ENCODE peak calls at places on chromosomes 11 and 22, in eight cellular contexts. G is epithelial cell of esophagus; J is NCI-H510A treated with DMSO at 0.1 percent for 48 hours; I is CD4-positive, alpha-beta T cell; K is NCI-H2107; O is AG04450; Z is SW480; U is H1. H is an unnamed sample.
A peak's percentile ranks its signal among the peaks of the same experiment; 100 is the strongest.

GRCh38 chr11:128326791-128327190 is 260.6 kb downstream of the ETS1 start:
- DNase-seq in K (no peak), U (no peak), J (peak; percentile 60), G (no peak), O (no peak), Z (no peak), I (no peak), H (no peak)

GRCh38 chr22:39908121-39908520 is 7.2 kb downstream of the GRAP2 start:
- DNase-seq in O (no peak), Z (no peak), U (no peak), K (no peak), J (no peak), G (no peak), I (no peak), H (no peak)

GRCh38 chr22:25919452-25919851 is 177.5 kb downstream of the MYO18B start:
- DNase-seq in I (no peak), Z (no peak), O (no peak), G (no peak), U (no peak), K (peak; percentile 18), J (peak; percentile 73), H (no peak)

GRCh38 chr22:30266445-30267381 is at the start of gene OSM:
- DNase-seq in U (no peak), I (peak; percentile 59), G (no peak), K (no peak), O (no peak), J (no peak), Z (no peak), H (peak; percentile 54)

GRCh38 chr22:26972281-26972680 is 314.9 kb downstream of the MIAT start:
- DNase-seq in G (no peak), K (no peak), J (no peak), Z (no peak), I (no peak), U (no peak), O (no peak), H (no peak)

GRCh38 chr11:40230821-40231220 is 1228.6 kb downstream of the LRRC4C start:
- DNase-seq in I (no peak), K (no peak), G (no peak), U (no peak), O (no peak), Z (no peak), J (no peak), H (no peak)

GRCh38 chr11:790721-791564 is 1.1 kb upstream of the CEND1 start:
- DNase-seq in K (no peak), J (no peak), I (no peak), O (no peak), Z (peak; percentile 46), U (peak; percentile 85), G (no peak), H (no peak)

GRCh38 chr22:26170795-26171194 is 1.5 kb downstream of the SEZ6L start:
- DNase-seq in Z (no peak), I (no peak), O (no peak), G (no peak), U (peak; percentile 90), K (no peak), J (no peak), H (no peak)

GRCh38 chr22:22244337-22245250 is at the start of gene VPREB1:
- DNase-seq in U (no peak), I (no peak), Z (no peak), G (no peak), J (no peak), K (no peak), O (no peak), H (no peak)

GRCh38 chr11:44285756-44286155 is 24.2 kb downstream of the ALX4 start:
- DNase-seq in J (no peak), I (no peak), K (no peak), O (no peak), Z (no peak), U (no peak), G (no peak), H (no peak)

GRCh38 chr11:15829312-15829711 is 527.0 kb downstream of the SOX6 start:
- DNase-seq in K (no peak), Z (no peak), U (no peak), J (no peak), G (no peak), I (no peak), O (no peak), H (no peak)

GRCh38 chr11:6438979-6439571 is 1.7 kb downstream of the HPX start:
- DNase-seq in Z (peak; percentile 59), J (peak; percentile 9), U (peak; percentile 54), I (peak; percentile 23), K (peak; percentile 19), O (no peak), G (peak; percentile 68), H (no peak)

GRCh38 chr11:70471254-70471653 is 72.9 kb downstream of the CTTN start:
- DNase-seq in J (peak; percentile 6), O (no peak), I (no peak), U (peak; percentile 69), K (no peak), G (no peak), Z (no peak), H (no peak)

GRCh38 chr11:84165139-84165538 is 879.0 kb upstream of the CCDC90B start:
- DNase-seq in O (no peak), I (no peak), G (no peak), J (no peak), K (no peak), U (no peak), Z (no peak), H (no peak)

H was measured in T-helper 22 cell.